ENCODE peak calls at places on chromosome 1, in five cellular contexts. X is NCI-H1436, T is iris pigment epithelial cell, O is AG10803, Y is NCI-H774. H is an unnamed sample.

GRCh38 chr1:76023669-76024407 is 50.7 kb upstream of the ST6GALNAC3 start:
- DNase-seq in X (no peak), T (peak; percentile 70), O (no peak), Y (no peak), H (no peak)

GRCh38 chr1:27395441-27396195 is 3.2 kb downstream of the GPR3 start:
- DNase-seq in X (peak; percentile 75), T (peak; percentile 41), O (peak; percentile 68), Y (peak; percentile 21), H (peak; percentile 79)

GRCh38 chr1:174818951-174819350 is 180.8 kb upstream of the CACYBP start:
- DNase-seq in X (no peak), T (no peak), O (peak; percentile 18), Y (no peak), H (no peak)

GRCh38 chr1:24704411-24705259 is 40.6 kb upstream of the CLIC4 start:
- DNase-seq in X (peak; percentile 68), T (peak; percentile 77), O (peak; percentile 53), Y (peak; percentile 3), H (no peak)

GRCh38 chr1:210771131-210771530 is 362.8 kb downstream of the KCNH1 start:
- DNase-seq in X (no peak), T (no peak), O (no peak), Y (no peak), H (no peak)

GRCh38 chr1:154490327-154490726 is 11.7 kb upstream of the TDRD10 start:
- DNase-seq in X (no peak), T (no peak), O (no peak), Y (no peak), H (no peak)

GRCh38 chr1:204350857-204351573 is 8.7 kb downstream of the PLEKHA6 start:
- DNase-seq in X (peak; percentile 64), T (peak; percentile 82), O (peak; percentile 61), Y (peak; percentile 62), H (peak; percentile 86)

GRCh38 chr1:231931846-231932454 is 305.4 kb downstream of the DISC1 start:
- DNase-seq in X (no peak), T (no peak), O (no peak), Y (no peak), H (no peak)

GRCh38 chr1:169753549-169753948 is 19.7 kb upstream of the SELE start:
- DNase-seq in X (no peak), T (no peak), O (no peak), Y (no peak), H (no peak)

GRCh38 chr1:188170935-188171334 is 1342.2 kb downstream of the PLA2G4A start:
- DNase-seq in X (peak; percentile 40), T (no peak), O (no peak), Y (peak; percentile 6), H (no peak)

GRCh38 chr1:160211010-160211790 is 6.0 kb downstream of the PEA15 start:
- DNase-seq in X (no peak), T (no peak), O (no peak), Y (no peak), H (no peak)

GRCh38 chr1:232271991-232272589 is 357.8 kb downstream of the SIPA1L2 start:
- DNase-seq in X (no peak), T (peak; percentile 13), O (peak; percentile 12), Y (no peak), H (no peak)

GRCh38 chr1:20058531-20058930 is 11.5 kb upstream of the PLA2G5 start:
- DNase-seq in X (no peak), T (peak; percentile 69), O (peak; percentile 86), Y (no peak), H (peak; percentile 87)

GRCh38 chr1:41379741-41380130 is 18.5 kb downstream of the FOXO6 start:
- DNase-seq in X (peak; percentile 49), T (no peak), O (no peak), Y (peak; percentile 21), H (no peak)

GRCh38 chr1:86765073-86765472 is 60.7 kb downstream of the SH3GLB1 start:
- DNase-seq in X (no peak), T (peak; percentile 38), O (no peak), Y (no peak), H (no peak)

GRCh38 chr1:29896791-29897725 is 660.7 kb downstream of the PTPRU start:
- DNase-seq in X (no peak), T (no peak), O (no peak), Y (no peak), H (no peak)

GRCh38 chr1:240099748-240100147 is 8.1 kb downstream of the FMN2 start:
- DNase-seq in X (no peak), T (no peak), O (no peak), Y (no peak), H (no peak)

H was measured in AG08395.